ENCODE peak calls at places on chromosomes 6 and 20, in four cellular contexts. S is nucleus accumbens, F is A549, T is CMK. C is an unnamed sample.

GRCh38 chr6:36599791-36600209 is 5.6 kb downstream of the SRSF3 start:
- DNase-seq in T (no peak), F (peak; percentile 57), S (no peak), C (no peak)

GRCh38 chr20:63701329-63702035 is 5.0 kb downstream of the TNFRSF6B start:
- DNase-seq in F (no peak), T (no peak), S (no peak), C (no peak)

GRCh38 chr20:17856024-17856564 is 112.5 kb downstream of the SNX5 start:
- DNase-seq in F (no peak), S (no peak), T (no peak), C (no peak)

GRCh38 chr6:20291764-20292227 is 79.5 kb upstream of the MBOAT1 start:
- DNase-seq in T (peak; percentile 76), S (peak; percentile 54), F (peak; percentile 81), C (no peak)

GRCh38 chr20:32036716-32037355 is 15.2 kb upstream of the HCK start:
- DNase-seq in T (no peak), F (no peak), S (no peak), C (no peak)

GRCh38 chr20:53162251-53162835 is 190.2 kb downstream of the TSHZ2 start:
- DNase-seq in S (no peak), T (no peak), F (peak; percentile 36), C (no peak)

GRCh38 chr6:56624046-56624727 is 18.5 kb downstream of the DST start:
- DNase-seq in S (no peak), T (no peak), F (peak; percentile 81), C (no peak)

GRCh38 chr6:139640453-139640852 is 266.0 kb upstream of the CITED2 start:
- DNase-seq in S (no peak), F (no peak), T (peak; percentile 45), C (no peak)

GRCh38 chr6:20790032-20790791 is 256.0 kb downstream of the CDKAL1 start:
- DNase-seq in S (no peak), F (no peak), T (no peak), C (no peak)

GRCh38 chr6:19210849-19211590 is 626.1 kb upstream of the ID4 start:
- DNase-seq in T (peak; percentile 5), F (peak; percentile 4), S (no peak), C (no peak)

GRCh38 chr6:128801621-128802020 is 81.3 kb upstream of the LAMA2 start:
- DNase-seq in T (no peak), F (no peak), S (no peak), C (no peak)

GRCh38 chr20:57947421-57948176 is 237.8 kb upstream of the PMEPA1 start:
- DNase-seq in S (no peak), T (no peak), F (no peak), C (no peak)

GRCh38 chr6:123803456-123803861 is 206 bp upstream of the NKAIN2 start:
- DNase-seq in S (no peak), F (no peak), T (no peak), C (no peak)

GRCh38 chr20:50534567-50534966 is 24.4 kb downstream of the PTPN1 start:
- DNase-seq in F (no peak), S (no peak), T (no peak), C (no peak)

GRCh38 chr6:119126826-119127225 is 48.4 kb upstream of the FAM184A start:
- DNase-seq in S (no peak), F (no peak), T (no peak), C (no peak)

GRCh38 chr6:11197175-11197535 is 35.3 kb downstream of the NEDD9 start:
- DNase-seq in F (no peak), T (no peak), S (no peak), C (no peak)

GRCh38 chr6:104527761-104528415 is 331.8 kb downstream of the HACE1 start:
- DNase-seq in S (no peak), F (peak; percentile 20), T (no peak), C (peak; percentile 55)

GRCh38 chr20:20267685-20268429 is 100.0 kb upstream of the INSM1 start:
- DNase-seq in F (no peak), T (no peak), S (no peak), C (peak; percentile 60)

GRCh38 chr6:119209452-119210205 is 131.2 kb upstream of the FAM184A start:
- DNase-seq in S (no peak), F (no peak), T (no peak), C (no peak)

GRCh38 chr6:7129784-7130569 is 22.2 kb downstream of the RREB1 start:
- DNase-seq in T (no peak), S (no peak), F (no peak), C (no peak)

GRCh38 chr6:77467038-77467437 is 3.7 kb upstream of the HTR1B start:
- DNase-seq in S (no peak), T (no peak), F (no peak), C (no peak)

GRCh38 chr6:163180874-163181541 is 233.5 kb upstream of the QKI start:
- DNase-seq in S (peak; percentile 85), T (peak; percentile 3), F (peak; percentile 79), C (peak; percentile 61)

GRCh38 chr6:15254074-15254975 is 8.5 kb downstream of the JARID2 start:
- DNase-seq in S (no peak), T (no peak), F (peak; percentile 41), C (peak; percentile 85)

GRCh38 chr6:13687917-13688351 is 23.7 kb downstream of the RANBP9 start:
- DNase-seq in F (no peak), S (peak; percentile 30), T (no peak), C (no peak)

GRCh38 chr6:56851541-56852248 is 103.2 kb upstream of the BEND6 start:
- DNase-seq in S (no peak), T (peak; percentile 9), F (peak; percentile 65), C (peak; percentile 86)

GRCh38 chr6:53410508-53411258 is 61.9 kb upstream of the ELOVL5 start:
- DNase-seq in T (no peak), F (peak; percentile 39), S (no peak), C (peak; percentile 66)

GRCh38 chr6:45049188-45049843 is 278.8 kb upstream of the RUNX2 start:
- DNase-seq in T (no peak), S (no peak), F (peak; percentile 0), C (no peak)

GRCh38 chr6:31794294-31794865 is 1.2 kb downstream of the VARS1 start:
- DNase-seq in T (no peak), S (no peak), F (no peak), C (no peak)

GRCh38 chr6:27893836-27894807 is 18.1 kb downstream of the OR2B2 start:
- DNase-seq in T (peak; percentile 82), S (peak; percentile 49), F (peak; percentile 90), C (peak; percentile 54)

C was measured in T47D.